ENCODE peak calls at places on chromosomes 4 and X, in five cellular contexts. O is mesendoderm, I is heart right ventricle, P is HepG2, G is tibial artery. F is an unnamed sample.

GRCh38 chr4:119498520-119498919 is 130.1 kb downstream of the PDE5A start:
- DNase-seq in G (peak), P (peak), I (peak), O (peak), F (no peak)

GRCh38 chr4:2125831-2126230 is 66.7 kb downstream of the NAT8L start:
- DNase-seq in I (no peak), O (no peak), G (no peak), P (no peak), F (no peak)

GRCh38 chrX:47623540-47624027 is 3.9 kb upstream of the SYN1 start:
- DNase-seq in I (peak), O (peak), G (peak), P (peak), F (peak)

GRCh38 chr4:7924163-7924562 is 15.5 kb downstream of the AFAP1 start:
- DNase-seq in G (no peak), P (peak), I (no peak), O (no peak), F (no peak)

GRCh38 chrX:48938721-48939416 is 18.5 kb downstream of the OTUD5 start:
- DNase-seq in P (no peak), G (no peak), I (no peak), O (no peak), F (no peak)

GRCh38 chr4:22645481-22646182 is 47.1 kb upstream of the GBA3 start:
- DNase-seq in G (no peak), P (no peak), O (no peak), I (no peak), F (no peak)

GRCh38 chrX:48493890-48494364 is 14.9 kb upstream of the PORCN start:
- DNase-seq in I (no peak), P (peak), G (no peak), O (peak), F (no peak)

GRCh38 chr4:70559216-70559830 is 32.7 kb upstream of the AMBN start:
- DNase-seq in G (peak), I (no peak), O (peak), P (peak), F (peak)

GRCh38 chrX:155027509-155028066 is 944 bp downstream of the FUNDC2 start:
- DNase-seq in O (peak), I (no peak), P (peak), G (peak), F (peak)

GRCh38 chrX:150688911-150689451 is 4.2 kb upstream of the MTMR1 start:
- DNase-seq in O (peak), G (no peak), I (no peak), P (peak), F (peak)

GRCh38 chr4:155539746-155540145 is 126.9 kb upstream of the GUCY1A1 start:
- DNase-seq in I (no peak), G (no peak), P (no peak), O (no peak), F (no peak)

GRCh38 chrX:149909324-149910177 is 19.8 kb upstream of the HSFX4 start:
- DNase-seq in I (no peak), P (no peak), O (no peak), G (no peak), F (no peak)

GRCh38 chrX:124280294-124280902 is 52.1 kb upstream of the TEX13D start:
- DNase-seq in O (no peak), P (no peak), G (no peak), I (no peak), F (no peak)

GRCh38 chrX:105564536-105564935 is 257.8 kb upstream of the NRK start:
- DNase-seq in I (no peak), G (no peak), O (no peak), P (no peak), F (peak)

GRCh38 chr4:77434299-77435092 is 171.1 kb upstream of the CXCL13 start:
- DNase-seq in O (no peak), G (peak), P (no peak), I (peak), F (no peak)

GRCh38 chr4:26557164-26557563 is 26.7 kb upstream of the TBC1D19 start:
- DNase-seq in G (no peak), I (no peak), P (no peak), O (no peak), F (no peak)

GRCh38 chr4:162943263-162943662 is 223.4 kb downstream of the NAF1 start:
- DNase-seq in O (no peak), P (no peak), G (no peak), I (no peak), F (no peak)

GRCh38 chr4:107541511-107541910 is 178.5 kb downstream of the PAPSS1 start:
- DNase-seq in O (no peak), I (no peak), P (no peak), G (no peak), F (no peak)

GRCh38 chr4:85825937-85826678 is 351.2 kb downstream of the ARHGAP24 start:
- DNase-seq in P (peak), I (no peak), O (peak), G (peak), F (no peak)

GRCh38 chrX:46913710-46914109 is 1.5 kb downstream of the JADE3 start:
- DNase-seq in O (peak), G (no peak), I (no peak), P (peak), F (no peak)

GRCh38 chr4:108465886-108466491 is 154.4 kb upstream of the RPL34 start:
- DNase-seq in G (no peak), O (no peak), P (no peak), I (no peak), F (no peak)

GRCh38 chrX:108735087-108735679 is 1.2 kb downstream of the IRS4 start:
- DNase-seq in O (peak), I (no peak), P (no peak), G (no peak), F (no peak)

GRCh38 chr4:168864831-168865541 is 145.1 kb downstream of the CBR4 start:
- DNase-seq in I (no peak), G (no peak), P (no peak), O (peak), F (no peak)

GRCh38 chr4:119540249-119540648 is 88.4 kb downstream of the PDE5A start:
- DNase-seq in I (no peak), P (no peak), O (no peak), G (no peak), F (no peak)

GRCh38 chrX:103540145-103540544 is 20.9 kb upstream of the RAB40A start:
- DNase-seq in P (no peak), I (no peak), O (no peak), G (no peak), F (no peak)

GRCh38 chr4:28443786-28444412 is 1583.3 kb downstream of the STIM2 start:
- DNase-seq in O (peak), I (no peak), P (no peak), G (no peak), F (peak)

GRCh38 chr4:28443371-28443770 is 1582.7 kb downstream of the STIM2 start:
- DNase-seq in O (no peak), G (no peak), I (no peak), P (no peak), F (no peak)

GRCh38 chr4:28451346-28451745 is 1590.7 kb downstream of the STIM2 start:
- DNase-seq in G (no peak), O (no peak), I (no peak), P (no peak), F (no peak)

GRCh38 chr4:28444886-28445496 is 1584.3 kb downstream of the STIM2 start:
- DNase-seq in O (no peak), I (no peak), P (no peak), G (no peak), F (no peak)

DNA sequence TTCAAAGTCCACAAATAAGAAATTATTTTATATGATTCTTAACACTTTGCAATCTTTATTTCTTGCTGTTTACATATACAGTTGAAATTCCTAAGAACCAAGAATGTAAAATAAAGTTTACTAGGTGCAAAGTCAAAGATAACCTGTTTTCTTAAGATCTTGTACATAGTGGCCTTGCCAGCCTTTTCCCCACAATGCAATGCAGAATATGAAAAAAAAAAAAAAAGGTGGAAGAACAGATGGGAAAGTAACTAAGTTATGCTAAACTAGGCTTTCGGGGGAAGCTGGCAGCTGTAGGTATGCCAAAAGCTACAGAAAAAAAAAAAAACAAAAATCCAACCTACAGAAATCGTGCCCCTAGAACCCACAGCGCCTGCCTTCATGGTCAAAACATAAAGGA is 1588.4 kb downstream of the STIM2 start:
- DNase-seq in O (no peak), G (no peak), P (no peak), I (no peak), F (no peak)
- H3K27ac ChIP-seq in O (no peak), G (no peak), P (no peak), I (no peak), F (no peak)

GRCh38 chr4:76307670-76308014 is 1.1 kb downstream of the STBD1 start:
- DNase-seq in G (peak), P (no peak), O (no peak), I (peak), F (no peak)
- H3K27ac ChIP-seq in G (peak), P (peak), O (no peak), I (peak), F (peak)

GRCh38 chr4:148004228-148004813 is 272.4 kb downstream of the ARHGAP10 start:
- DNase-seq in O (no peak), P (no peak), I (peak), G (peak), F (no peak)
- H3K27ac ChIP-seq in O (no peak), P (no peak), I (no peak), G (no peak), F (no peak)

GRCh38 chr4:74412225-74412624 is 32.7 kb upstream of the AREG start:
- DNase-seq in I (no peak), G (no peak), P (no peak), O (no peak), F (no peak)

GRCh38 chr4:74408639-74409038 is 36.3 kb upstream of the AREG start:
- DNase-seq in P (no peak), O (peak), G (no peak), I (no peak), F (peak)

GRCh38 chr4:74410272-74410671 is 34.7 kb upstream of the AREG start:
- DNase-seq in P (no peak), I (no peak), O (peak), G (no peak), F (peak)

GRCh38 chr4:74410741-74411140 is 34.2 kb upstream of the AREG start:
- DNase-seq in I (no peak), G (no peak), O (peak), P (no peak), F (no peak)

DNA sequence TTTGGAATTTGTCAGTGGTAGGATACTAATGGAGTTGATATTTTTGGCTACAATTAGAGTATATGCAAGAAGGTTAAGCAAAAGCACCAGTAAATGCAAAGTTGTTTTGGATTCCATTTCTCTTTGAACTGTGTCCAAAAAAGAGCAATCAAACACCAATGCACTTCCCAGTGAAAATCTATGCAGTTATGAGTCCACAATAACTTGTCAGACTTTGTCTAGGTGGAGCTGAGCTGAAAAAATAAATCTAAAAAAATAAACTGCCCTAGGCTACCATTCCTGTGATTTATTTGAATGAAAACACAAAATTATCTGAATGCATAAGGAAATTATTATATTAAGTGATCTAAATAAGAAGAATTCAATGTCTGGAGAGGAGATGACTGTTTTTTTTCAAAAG is 37.0 kb upstream of the AREG start:
- DNase-seq in G (no peak), O (no peak), I (no peak), P (no peak), F (no peak)
- H3K27ac ChIP-seq in G (no peak), O (no peak), I (no peak), P (no peak), F (no peak)

GRCh38 chr4:3286335-3287175 is 6.3 kb upstream of the RGS12 start:
- DNase-seq in I (no peak), P (no peak), G (peak), O (no peak), F (no peak)
- H3K27ac ChIP-seq in I (no peak), P (peak), G (no peak), O (no peak), F (peak)

DNA sequence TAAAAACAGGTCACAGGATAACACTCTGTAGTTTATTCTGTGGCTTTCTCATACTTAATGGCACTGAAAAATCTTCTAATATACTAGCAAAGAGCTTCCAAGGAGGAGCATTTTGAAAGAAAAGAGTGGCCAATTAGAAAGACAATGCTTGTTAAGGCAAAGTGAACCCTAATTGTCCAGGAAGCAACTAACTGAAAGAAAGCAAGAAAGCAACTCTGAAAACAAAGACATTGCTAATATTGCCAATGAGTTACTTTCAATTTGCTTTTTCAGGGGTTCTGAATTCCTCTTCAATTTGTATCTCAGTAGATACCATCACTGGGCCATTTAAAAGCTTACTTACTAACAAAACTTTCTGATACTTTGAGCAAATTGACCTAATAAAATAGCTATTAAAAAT is 78.5 kb upstream of the MTNR1A start:
- DNase-seq in I (no peak), G (no peak), O (no peak), P (no peak), F (no peak)
- H3K27ac ChIP-seq in I (no peak), G (no peak), O (no peak), P (no peak), F (no peak)

GRCh38 chrX:55004231-55004630 is 4.1 kb downstream of the APEX2 start:
- DNase-seq in P (no peak), O (no peak), G (no peak), I (no peak), F (no peak)

GRCh38 chrX:55007633-55008032 is 7.5 kb downstream of the APEX2 start:
- DNase-seq in O (no peak), G (peak), I (no peak), P (peak), F (peak)

GRCh38 chrX:55008571-55009358 is 8.6 kb downstream of the APEX2 start:
- DNase-seq in I (no peak), G (no peak), O (no peak), P (no peak), F (peak)

GRCh38 chrX:55011294-55011693 is 11.1 kb downstream of the APEX2 start:
- DNase-seq in G (no peak), P (no peak), I (no peak), O (no peak), F (no peak)

DNA sequence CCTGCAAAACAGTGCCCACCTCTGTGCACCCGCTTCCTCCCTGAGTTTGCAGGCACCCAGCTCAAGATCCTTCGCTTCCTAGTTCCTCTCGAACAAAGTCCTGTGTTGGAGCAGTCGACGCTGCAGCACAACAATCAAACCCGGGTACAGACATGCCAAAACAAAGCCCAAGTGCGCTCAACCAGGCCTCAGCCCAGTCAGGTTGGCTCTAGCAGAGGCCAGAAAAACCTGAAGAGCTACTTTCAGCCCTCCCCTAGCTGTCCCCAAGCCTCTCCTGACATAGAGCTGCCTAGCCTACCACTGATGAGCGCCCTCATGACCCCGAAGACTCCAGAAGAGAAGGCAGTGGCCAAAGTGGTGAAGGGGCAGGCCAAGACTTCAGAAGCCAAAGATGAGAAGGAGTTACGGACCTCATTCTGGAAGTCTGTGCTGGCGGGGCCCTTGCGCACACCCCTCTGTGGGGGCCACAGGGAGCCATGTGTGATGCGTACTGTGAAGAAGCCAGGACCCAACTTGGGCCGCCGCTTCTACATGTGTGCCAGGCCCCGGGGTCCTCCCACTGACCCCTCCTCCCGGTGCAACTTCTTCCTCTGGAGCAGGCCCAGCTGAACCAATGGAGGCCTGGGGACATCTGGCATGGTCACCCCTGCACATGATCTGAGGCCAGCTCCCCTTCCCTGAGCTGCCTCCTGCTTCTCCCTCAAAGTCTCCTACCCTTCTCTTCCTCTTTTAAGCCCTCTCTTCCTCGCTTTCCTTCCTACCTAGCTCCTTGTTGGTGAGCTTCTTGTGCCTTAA is 6.9 kb downstream of the APEX2 start:
- DNase-seq in O (no peak), I (no peak), G (no peak), P (no peak), F (no peak)
- H3K27ac ChIP-seq in O (no peak), I (no peak), G (no peak), P (peak), F (peak)

DNA sequence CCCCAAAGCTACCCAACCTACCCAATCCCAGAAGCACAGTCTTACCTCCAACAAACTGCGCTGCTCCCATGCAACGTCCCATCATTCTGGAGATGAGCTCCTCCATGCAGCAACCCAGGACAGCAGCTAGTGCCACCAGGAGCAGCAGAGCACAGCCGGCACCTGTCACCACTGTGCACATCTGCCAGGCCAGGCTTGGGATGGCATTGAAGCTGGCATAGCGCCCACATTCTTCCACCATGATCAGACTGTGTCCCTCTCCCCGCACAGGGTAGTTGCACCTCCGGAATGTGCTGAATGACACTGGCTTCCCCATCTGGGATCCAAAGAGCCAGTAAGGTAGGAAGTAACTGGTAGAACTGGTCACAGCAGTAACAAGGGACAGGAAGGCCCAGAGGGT is 8.8 kb downstream of the LHFPL1 start:
- DNase-seq in I (no peak), O (no peak), G (no peak), P (no peak), F (no peak)
- H3K27ac ChIP-seq in I (no peak), O (no peak), G (no peak), P (no peak), F (no peak)

GRCh38 chr4:4518747-4519146 is 23.1 kb downstream of the STX18 start:
- DNase-seq in I (no peak), O (no peak), G (no peak), P (no peak), F (no peak)

GRCh38 chr4:4519296-4519898 is 22.5 kb downstream of the STX18 start:
- DNase-seq in O (peak), P (no peak), G (no peak), I (no peak), F (peak)

GRCh38 chr4:4521069-4521468 is 20.8 kb downstream of the STX18 start:
- DNase-seq in O (no peak), G (no peak), I (no peak), P (no peak), F (no peak)

GRCh38 chr4:4524364-4524763 is 17.5 kb downstream of the STX18 start:
- DNase-seq in G (no peak), I (no peak), O (peak), P (no peak), F (no peak)

GRCh38 chr4:4521767-4522166 is 20.1 kb downstream of the STX18 start:
- DNase-seq in P (no peak), O (no peak), I (no peak), G (no peak), F (no peak)
- H3K27ac ChIP-seq in P (no peak), O (no peak), I (no peak), G (no peak), F (no peak)

DNA sequence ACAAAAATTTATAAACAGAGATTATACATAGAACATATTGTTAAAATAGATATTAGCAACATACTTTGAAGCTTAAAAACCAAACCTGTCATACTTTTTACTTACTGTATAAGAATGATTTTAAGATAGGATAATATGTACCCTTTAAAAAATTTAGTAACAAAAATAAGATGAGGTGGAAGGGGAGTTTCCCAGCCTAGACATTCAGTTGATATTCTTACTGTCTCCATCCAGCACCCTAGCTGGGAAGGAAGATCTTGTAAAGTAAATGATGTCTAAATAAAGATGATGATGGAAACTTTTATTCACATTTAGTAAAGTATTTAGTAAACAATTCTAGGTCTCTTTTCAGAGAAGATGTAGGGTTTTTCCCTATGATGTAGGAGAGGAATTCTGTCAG is 136.7 kb downstream of the RAPGEF2 start:
- DNase-seq in I (no peak), G (no peak), P (no peak), O (no peak), F (no peak)
- H3K27ac ChIP-seq in I (no peak), G (no peak), P (no peak), O (no peak), F (no peak)